ENCODE peak calls at places on chromosome 16, in four cellular contexts. Z, M, T and R are unnamed samples.

GRCh38 chr16:3214904-3215600 is 19.9 kb downstream of the ZNF200 start:
- DNase-seq in T (no peak), Z (no peak), M (no peak), R (no peak)

GRCh38 chr16:81558444-81559175 is 114.0 kb downstream of the CMIP start:
- DNase-seq in Z (no peak), T (no peak), M (peak), R (no peak)

GRCh38 chr16:86818701-86819522 is 240.6 kb downstream of the FOXL1 start:
- DNase-seq in Z (no peak), T (no peak), M (no peak), R (no peak)

GRCh38 chr16:49055824-49056545 is 225.7 kb downstream of the CBLN1 start:
- DNase-seq in M (no peak), T (no peak), Z (no peak), R (no peak)

GRCh38 chr16:10870137-10870776 is 6.7 kb upstream of the CIITA start:
- DNase-seq in Z (no peak), T (no peak), M (no peak), R (no peak)

GRCh38 chr16:49529646-49530045 is 156.0 kb downstream of the C16orf78 start:
- DNase-seq in Z (no peak), T (no peak), M (no peak), R (no peak)

GRCh38 chr16:77843412-77843811 is 55.0 kb downstream of the VAT1L start:
- DNase-seq in M (no peak), T (no peak), Z (no peak), R (no peak)

GRCh38 chr16:80200079-80200478 is 340.7 kb upstream of the DYNLRB2 start:
- DNase-seq in Z (no peak), M (no peak), T (no peak), R (no peak)

GRCh38 chr16:57045694-57046381 is 46.5 kb upstream of the CPNE2 start:
- DNase-seq in Z (peak), M (no peak), T (no peak), R (no peak)

GRCh38 chr16:27382187-27382855 is 19.7 kb upstream of the IL21R start:
- DNase-seq in T (no peak), M (no peak), Z (no peak), R (no peak)

GRCh38 chr16:7137560-7138330 is 194.9 kb upstream of the RBFOX1 start:
- DNase-seq in Z (no peak), T (no peak), M (peak), R (no peak)

GRCh38 chr16:9088848-9089247 is 2.6 kb upstream of the HAPSTR1 start:
- DNase-seq in Z (no peak), M (no peak), T (no peak), R (no peak)

GRCh38 chr16:69620564-69620963 is 54.8 kb downstream of the NFAT5 start:
- DNase-seq in T (no peak), Z (no peak), M (no peak), R (no peak)

GRCh38 chr16:56549744-56550385 is 15.0 kb upstream of the MT4 start:
- DNase-seq in Z (no peak), M (no peak), T (no peak), R (no peak)

GRCh38 chr16:83110221-83110768 is 483.5 kb downstream of the CDH13 start:
- DNase-seq in M (no peak), Z (no peak), T (no peak), R (no peak)

GRCh38 chr16:11180489-11180888 is 75.5 kb downstream of the SOCS1 start:
- DNase-seq in M (no peak), T (no peak), Z (no peak), R (no peak)

GRCh38 chr16:85220125-85220839 is 108.0 kb upstream of the CIBAR2 start:
- DNase-seq in T (no peak), Z (peak), M (peak), R (peak)

GRCh38 chr16:76277099-76278030 is at the start of gene CNTNAP4:
- DNase-seq in Z (peak), T (no peak), M (no peak), R (peak)

GRCh38 chr16:29974291-29975133 is 844 bp downstream of the TAOK2 start:
- DNase-seq in Z (no peak), T (no peak), M (no peak), R (no peak)